ENCODE peak calls at places on chromosomes 2 and 18, in five cellular contexts. One of them, this sample, is unnamed. For H3K4me1, the result is how much of the 10 kb centered on the place peaks cover.

GRCh38 chr2:205680903-205681302 is 1.4 kb upstream of the NRP2 start:
- DNase-seq in transverse colon: no peak
- DNase-seq in GM12878: no peak
- DNase-seq in foreskin keratinocyte: no peak
- DNase-seq in SK-N-SH: no peak
- DNase-seq in this sample: no peak

GRCh38 chr18:34709104-34709503 is 994 bp upstream of the DTNA start:
- DNase-seq in foreskin keratinocyte: peak
- DNase-seq in GM12878: no peak
- DNase-seq in SK-N-SH: no peak
- DNase-seq in transverse colon: no peak
- DNase-seq in this sample: no peak

GRCh38 chr18:34591920-34592444 is 118.1 kb upstream of the DTNA start:
- DNase-seq in SK-N-SH: no peak
- DNase-seq in GM12878: no peak
- DNase-seq in foreskin keratinocyte: no peak
- DNase-seq in transverse colon: no peak
- DNase-seq in this sample: no peak

GRCh38 chr2:179532890-179533289 is 268.3 kb upstream of the SESTD1 start:
- DNase-seq in GM12878: no peak
- DNase-seq in SK-N-SH: peak
- DNase-seq in transverse colon: no peak
- DNase-seq in foreskin keratinocyte: peak
- DNase-seq in this sample: no peak

GRCh38 chr2:227238242-227239237 is 74.1 kb downstream of the COL4A3 start:
- DNase-seq in SK-N-SH: peak
- DNase-seq in GM12878: peak
- DNase-seq in transverse colon: peak
- DNase-seq in foreskin keratinocyte: no peak
- DNase-seq in this sample: peak

GRCh38 chr2:152815634-152816257 is 97.3 kb downstream of the ARL6IP6 start:
- DNase-seq in GM12878: no peak
- DNase-seq in foreskin keratinocyte: no peak
- DNase-seq in transverse colon: no peak
- DNase-seq in SK-N-SH: no peak
- DNase-seq in this sample: no peak

GRCh38 chr2:49714433-49714832 is 560.1 kb upstream of the FSHR start:
- DNase-seq in foreskin keratinocyte: no peak
- DNase-seq in SK-N-SH: no peak
- DNase-seq in GM12878: no peak
- DNase-seq in transverse colon: no peak
- DNase-seq in this sample: peak

GRCh38 chr2:209391776-209392401 is 32.0 kb upstream of the MAP2 start:
- DNase-seq in transverse colon: no peak
- DNase-seq in foreskin keratinocyte: no peak
- DNase-seq in SK-N-SH: no peak
- DNase-seq in GM12878: no peak
- DNase-seq in this sample: no peak

GRCh38 chr2:24492283-24493272 is 1.5 kb downstream of the NCOA1 start:
- DNase-seq in GM12878: no peak
- DNase-seq in foreskin keratinocyte: no peak
- DNase-seq in SK-N-SH: no peak
- DNase-seq in transverse colon: peak
- DNase-seq in this sample: no peak

GRCh38 chr2:26292646-26293045 is 47.9 kb downstream of the HADHB start:
- DNase-seq in SK-N-SH: no peak
- DNase-seq in foreskin keratinocyte: peak
- DNase-seq in GM12878: no peak
- DNase-seq in transverse colon: no peak
- DNase-seq in this sample: no peak

GRCh38 chr2:236250286-236250685 is 13.9 kb downstream of the ASB18 start:
- DNase-seq in SK-N-SH: no peak
- DNase-seq in transverse colon: no peak
- DNase-seq in foreskin keratinocyte: no peak
- DNase-seq in GM12878: no peak
- DNase-seq in this sample: no peak

GRCh38 chr2:39386064-39386463 is 51.0 kb downstream of the MAP4K3 start:
- DNase-seq in foreskin keratinocyte: no peak
- DNase-seq in SK-N-SH: no peak
- DNase-seq in transverse colon: no peak
- DNase-seq in GM12878: no peak
- DNase-seq in this sample: no peak
- H3K4me1 ChIP-seq in foreskin keratinocyte: under half
- H3K4me1 ChIP-seq in SK-N-SH: under half
- H3K4me1 ChIP-seq in transverse colon: under half
- H3K4me1 ChIP-seq in GM12878: under half
- H3K4me1 ChIP-seq in this sample: under half

GRCh38 chr18:64332851-64333250 is 184.0 kb upstream of the LINC00305 start:
- DNase-seq in GM12878: no peak
- DNase-seq in transverse colon: no peak
- DNase-seq in foreskin keratinocyte: no peak
- DNase-seq in SK-N-SH: no peak
- DNase-seq in this sample: no peak

GRCh38 chr18:64330976-64331375 is 182.1 kb upstream of the LINC00305 start:
- DNase-seq in foreskin keratinocyte: no peak
- DNase-seq in GM12878: no peak
- DNase-seq in transverse colon: no peak
- DNase-seq in SK-N-SH: no peak
- DNase-seq in this sample: no peak

GRCh38 chr18:64333584-64333983 is 184.7 kb upstream of the LINC00305 start:
- DNase-seq in GM12878: no peak
- DNase-seq in foreskin keratinocyte: no peak
- DNase-seq in transverse colon: no peak
- DNase-seq in SK-N-SH: no peak
- DNase-seq in this sample: no peak

GRCh38 chr18:64331419-64331818 is 182.5 kb upstream of the LINC00305 start:
- DNase-seq in transverse colon: no peak
- DNase-seq in foreskin keratinocyte: no peak
- DNase-seq in SK-N-SH: no peak
- DNase-seq in GM12878: no peak
- DNase-seq in this sample: no peak

DNA sequence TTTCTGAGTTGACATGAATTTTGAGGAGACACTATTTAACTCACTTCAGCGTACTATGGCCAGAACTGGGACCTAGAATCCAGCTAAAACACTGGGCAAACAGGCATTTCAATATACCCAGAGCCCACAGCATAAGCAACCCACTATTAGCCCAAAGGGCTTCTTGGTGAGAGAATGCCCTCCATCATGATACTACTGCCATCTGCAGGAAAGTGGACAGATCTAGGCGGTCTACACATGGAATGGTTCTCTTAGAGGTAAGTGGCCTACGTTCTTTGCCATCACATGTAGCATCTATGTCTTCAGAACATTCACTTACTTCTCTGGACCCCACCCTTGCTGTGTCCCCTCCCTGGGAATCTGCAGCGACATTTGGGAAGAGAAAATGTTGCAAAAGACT is 181.3 kb upstream of the LINC00305 start:
- DNase-seq in GM12878: no peak
- DNase-seq in transverse colon: no peak
- DNase-seq in foreskin keratinocyte: no peak
- DNase-seq in SK-N-SH: no peak
- DNase-seq in this sample: no peak
- TF ChIP-seq CTCF in GM12878: peak
- TF ChIP-seq CTCF in transverse colon: no peak
- TF ChIP-seq CTCF in foreskin keratinocyte: no peak
- TF ChIP-seq CTCF in SK-N-SH: no peak
- TF ChIP-seq CTCF in this sample: peak

GRCh38 chr2:3665886-3666612 is 8.0 kb downstream of the ALLC start:
- DNase-seq in GM12878: no peak
- DNase-seq in SK-N-SH: no peak
- DNase-seq in transverse colon: no peak
- DNase-seq in foreskin keratinocyte: no peak
- DNase-seq in this sample: no peak

GRCh38 chr2:3664118-3664517 is 6.1 kb downstream of the ALLC start:
- DNase-seq in transverse colon: no peak
- DNase-seq in SK-N-SH: no peak
- DNase-seq in GM12878: no peak
- DNase-seq in foreskin keratinocyte: no peak
- DNase-seq in this sample: no peak

GRCh38 chr2:3667151-3667631 is 9.2 kb downstream of the ALLC start:
- DNase-seq in GM12878: peak
- DNase-seq in transverse colon: no peak
- DNase-seq in SK-N-SH: peak
- DNase-seq in foreskin keratinocyte: no peak
- DNase-seq in this sample: peak

GRCh38 chr2:3666613-3666975 is 8.6 kb downstream of the ALLC start:
- DNase-seq in GM12878: no peak
- DNase-seq in SK-N-SH: no peak
- DNase-seq in transverse colon: no peak
- DNase-seq in foreskin keratinocyte: no peak
- DNase-seq in this sample: no peak

GRCh38 chr2:3664925-3665324 is 6.9 kb downstream of the ALLC start:
- DNase-seq in GM12878: no peak
- DNase-seq in foreskin keratinocyte: no peak
- DNase-seq in SK-N-SH: no peak
- DNase-seq in transverse colon: no peak
- DNase-seq in this sample: no peak
- H3K4me1 ChIP-seq in GM12878: under half
- H3K4me1 ChIP-seq in foreskin keratinocyte: under half
- H3K4me1 ChIP-seq in SK-N-SH: under half
- H3K4me1 ChIP-seq in transverse colon: under half
- H3K4me1 ChIP-seq in this sample: under half

DNA sequence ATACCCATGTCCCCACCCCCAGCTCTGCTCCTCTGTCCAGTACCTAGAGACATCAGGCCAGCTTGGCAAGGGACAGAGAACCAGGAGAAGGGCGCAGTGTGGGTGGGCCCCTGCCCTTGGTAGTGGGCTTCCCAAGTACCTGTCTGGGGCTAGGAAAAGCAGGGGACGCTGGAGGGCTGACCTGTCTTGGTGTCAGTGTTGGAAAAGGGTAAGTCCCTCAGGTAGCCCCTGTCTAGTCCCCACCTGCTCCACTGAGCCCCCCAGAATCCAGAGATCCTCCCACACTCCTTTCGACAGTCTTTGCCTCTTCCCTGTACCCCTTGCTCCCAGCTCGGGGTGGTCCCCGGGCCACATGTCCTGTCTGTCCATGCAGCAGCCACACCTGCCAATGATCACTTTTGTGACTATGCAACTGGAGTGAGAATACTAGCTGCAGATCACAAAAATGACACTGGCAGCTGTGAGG is 14.6 kb downstream of the DNAJB2 start:
- DNase-seq in foreskin keratinocyte: no peak
- DNase-seq in SK-N-SH: no peak
- DNase-seq in transverse colon: no peak
- DNase-seq in GM12878: no peak
- DNase-seq in this sample: no peak
- TF ChIP-seq CTCF in foreskin keratinocyte: no peak
- TF ChIP-seq CTCF in SK-N-SH: no peak
- TF ChIP-seq CTCF in transverse colon: no peak
- TF ChIP-seq CTCF in GM12878: no peak
- TF ChIP-seq CTCF in this sample: no peak

This sample was measured in BE2C.